ENCODE peak calls at places on chromosomes 4 and X, in seven cellular contexts. U, G, A, N, X, L and I are unnamed samples.

GRCh38 chr4:121736735-121737351 is 28.1 kb downstream of the SMIM43 start:
- DNase-seq in U (peak), G (peak), A (peak), N (no peak), X (peak), L (peak), I (peak)

GRCh38 chr4:185541251-185541671 is 6.0 kb upstream of the PDLIM3 start:
- DNase-seq in U (no peak), G (no peak), A (no peak), N (peak), X (no peak), L (peak), I (no peak)

GRCh38 chr4:24417206-24417605 is 167.1 kb downstream of the DHX15 start:
- DNase-seq in U (no peak), G (no peak), A (no peak), N (no peak), X (no peak), L (no peak), I (no peak)

GRCh38 chr4:87985097-87985886 is 9.8 kb downstream of the SPP1 start:
- DNase-seq in U (peak), G (peak), A (peak), N (no peak), X (peak), L (peak), I (no peak)

GRCh38 chr4:1305781-1306455 is 16.2 kb downstream of the MAEA start:
- DNase-seq in U (no peak), G (no peak), A (no peak), N (no peak), X (no peak), L (no peak), I (no peak)

GRCh38 chr4:6509587-6509986 is 37.2 kb upstream of the PPP2R2C start:
- DNase-seq in U (peak), G (peak), A (no peak), N (no peak), X (no peak), L (no peak), I (no peak)

GRCh38 chr4:185104733-185105132 is 38.3 kb upstream of the SLC25A4 start:
- DNase-seq in U (no peak), G (no peak), A (no peak), N (no peak), X (no peak), L (no peak), I (no peak)

GRCh38 chr4:40699648-40700047 is 50.1 kb upstream of the NSUN7 start:
- DNase-seq in U (no peak), G (peak), A (no peak), N (no peak), X (no peak), L (peak), I (no peak)

GRCh38 chr4:173506780-173507211 is 23.2 kb downstream of the HAND2 start:
- DNase-seq in U (no peak), G (no peak), A (no peak), N (no peak), X (no peak), L (no peak), I (peak)

GRCh38 chr4:124181045-124181444 is 531.5 kb downstream of the ANKRD50 start:
- DNase-seq in U (no peak), G (no peak), A (no peak), N (no peak), X (no peak), L (no peak), I (no peak)

GRCh38 chr4:182925298-182925738 is 8.1 kb upstream of the DCTD start:
- DNase-seq in U (peak), G (peak), A (peak), N (peak), X (peak), L (peak), I (peak)
- TF ChIP-seq CTCF in U (peak), G (peak), A (peak), N (peak), X (peak), L (peak), I (peak)

DNA sequence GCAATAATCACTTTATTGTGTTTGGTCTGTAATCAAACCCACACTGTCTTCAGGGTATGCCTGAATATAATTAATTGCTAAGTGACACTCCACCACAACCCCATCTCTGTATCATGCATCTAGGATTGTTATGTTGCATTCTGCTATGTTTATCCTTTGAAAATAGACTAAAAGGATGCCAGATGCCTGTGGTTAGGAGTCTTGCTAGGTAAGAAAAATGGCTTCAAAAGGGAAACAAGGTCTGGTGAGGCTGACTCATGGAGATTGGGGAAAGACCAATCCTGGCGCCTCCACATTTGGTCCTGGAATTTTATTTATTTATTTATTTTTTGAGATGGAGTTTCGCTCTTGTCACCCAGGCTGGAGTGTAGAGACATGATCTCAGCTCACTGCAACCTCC is 360.5 kb upstream of the SLC7A11 start:
- DNase-seq in U (no peak), G (peak), A (no peak), N (no peak), X (no peak), L (peak), I (no peak)
- TF ChIP-seq CTCF in U (no peak), G (no peak), A (no peak), N (no peak), X (no peak), L (no peak), I (no peak)

GRCh38 chrX:71420686-71421085 is 54.5 kb downstream of the TAF1 start:
- DNase-seq in U (no peak), G (no peak), A (no peak), N (peak), X (no peak), L (no peak), I (no peak)
- TF ChIP-seq CTCF in U (no peak), G (no peak), A (no peak), N (no peak), X (no peak), L (no peak), I (no peak)

GRCh38 chr4:182536221-182536620 is 293.0 kb downstream of the TENM3 start:
- DNase-seq in U (no peak), G (no peak), A (peak), N (no peak), X (no peak), L (peak), I (no peak)
- TF ChIP-seq CTCF in U (no peak), G (no peak), A (no peak), N (no peak), X (no peak), L (no peak), I (no peak)

GRCh38 chr4:81084624-81085023 is 54.1 kb downstream of the BMP3 start:
- DNase-seq in U (no peak), G (peak), A (no peak), N (no peak), X (no peak), L (no peak), I (no peak)

GRCh38 chr4:81085979-81086378 is 55.5 kb downstream of the BMP3 start:
- DNase-seq in U (peak), G (no peak), A (no peak), N (no peak), X (no peak), L (no peak), I (no peak)

GRCh38 chr4:81081156-81081555 is 50.6 kb downstream of the BMP3 start:
- DNase-seq in U (no peak), G (no peak), A (no peak), N (no peak), X (no peak), L (no peak), I (no peak)

GRCh38 chr4:81085291-81085690 is 54.8 kb downstream of the BMP3 start:
- DNase-seq in U (peak), G (peak), A (no peak), N (no peak), X (no peak), L (no peak), I (no peak)

GRCh38 chr4:81084029-81084428 is 53.5 kb downstream of the BMP3 start:
- DNase-seq in U (peak), G (peak), A (no peak), N (no peak), X (no peak), L (peak), I (no peak)
- TF ChIP-seq CTCF in U (peak), G (peak), A (peak), N (no peak), X (no peak), L (peak), I (no peak)

GRCh38 chr4:19850909-19851308 is 400.8 kb upstream of the SLIT2 start:
- DNase-seq in U (peak), G (peak), A (no peak), N (no peak), X (no peak), L (peak), I (no peak)
- TF ChIP-seq CTCF in U (no peak), G (peak), A (no peak), N (no peak), X (no peak), L (peak), I (no peak)

GRCh38 chr4:76723373-76723772 is 174.6 kb downstream of the SOWAHB start:
- DNase-seq in U (no peak), G (peak), A (no peak), N (no peak), X (peak), L (peak), I (no peak)
- TF ChIP-seq CTCF in U (no peak), G (peak), A (peak), N (no peak), X (peak), L (peak), I (no peak)

GRCh38 chrX:108199691-108200090 is 108.1 kb downstream of the ATG4A start:
- DNase-seq in U (peak), G (peak), A (peak), N (no peak), X (peak), L (peak), I (peak)
- TF ChIP-seq CTCF in U (peak), G (peak), A (peak), N (peak), X (peak), L (peak), I (peak)

DNA sequence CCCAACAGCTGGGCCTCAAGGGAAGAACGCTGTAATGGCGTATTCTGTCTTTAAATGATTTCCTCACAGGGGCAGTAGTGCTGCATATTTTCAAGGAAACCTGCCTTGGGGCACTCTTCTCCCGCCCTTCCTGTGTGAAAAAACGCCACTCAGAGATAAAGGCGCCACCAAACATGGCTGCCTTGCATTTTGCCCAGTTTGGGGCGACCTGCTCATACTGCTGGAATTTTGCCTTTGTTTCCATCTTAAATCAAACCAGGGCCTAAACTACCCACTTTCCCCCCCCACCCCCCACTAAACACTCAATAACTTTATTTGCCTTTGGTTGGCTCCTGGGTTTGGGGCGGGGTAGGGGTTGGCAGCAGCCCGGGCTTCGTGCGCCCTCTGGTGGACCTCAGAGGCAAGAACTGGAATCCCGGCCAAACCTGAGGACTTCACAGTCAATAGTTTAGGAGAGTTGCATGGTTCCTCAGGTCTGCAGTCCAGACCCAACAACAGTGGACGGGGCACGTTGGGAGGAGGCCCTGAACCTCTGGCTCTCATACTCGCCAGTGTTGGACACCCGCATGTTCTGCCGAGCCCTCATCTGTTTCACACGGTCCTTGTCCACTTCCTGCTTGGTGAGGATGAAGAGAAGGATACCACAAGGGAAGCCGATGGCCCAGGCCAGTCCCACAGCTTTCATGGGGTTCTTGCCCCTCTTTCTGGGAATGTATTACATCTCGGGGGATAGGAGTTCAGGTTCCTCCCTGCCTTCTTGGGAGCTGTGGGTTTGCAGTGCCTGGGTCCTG is 220.1 kb upstream of the STK26 start:
- DNase-seq in U (no peak), G (no peak), A (no peak), N (peak), X (peak), L (peak), I (no peak)
- TF ChIP-seq CTCF in U (no peak), G (peak), A (no peak), N (peak), X (peak), L (peak), I (no peak)

GRCh38 chr4:181312066-181312465 is 931.1 kb upstream of the TENM3 start:
- DNase-seq in U (no peak), G (no peak), A (peak), N (no peak), X (no peak), L (no peak), I (no peak)
- TF ChIP-seq CTCF in U (no peak), G (no peak), A (no peak), N (no peak), X (no peak), L (no peak), I (no peak)